ENCODE peak calls at places on chromosomes 5 and 9, in ten cellular contexts. P is retinal pigment epithelial cell; G is AG04450; E is dorsolateral prefrontal cortex; O is psoas muscle; W is neuronal stem cell; A is upper lobe of left lung; X is adipocyte; V is endodermal cell; K is CD4-positive, CD25-positive, alpha-beta regulatory T cell. Q is an unnamed sample.

GRCh38 chr9:5631021-5631420 is 2.1 kb downstream of the RIC1 start:
- DNase-seq in P (no peak), G (no peak), E (no peak), O (no peak), W (no peak), A (no peak), X (peak; percentile 33), V (no peak), K (no peak), Q (no peak)

GRCh38 chr5:52544738-52545137 is 243.0 kb upstream of the ITGA1 start:
- DNase-seq in P (no peak), G (no peak), E (no peak), O (no peak), W (no peak), A (no peak), X (no peak), V (no peak), K (no peak), Q (no peak)

GRCh38 chr9:37343724-37344123 is 78.8 kb upstream of the GRHPR start:
- DNase-seq in P (no peak), G (no peak), E (no peak), O (no peak), W (no peak), A (no peak), X (no peak), V (no peak), K (no peak), Q (no peak)

GRCh38 chr9:128484686-128485413 is 19.7 kb upstream of the GLE1 start:
- DNase-seq in P (no peak), G (no peak), E (no peak), O (no peak), W (no peak), A (peak; percentile 52), X (no peak), V (no peak), K (no peak), Q (no peak)

GRCh38 chr5:168893231-168893630 is 314.1 kb upstream of the PANK3 start:
- DNase-seq in P (no peak), G (no peak), E (no peak), O (no peak), W (no peak), A (no peak), X (no peak), V (no peak), K (no peak), Q (peak; percentile 34)

GRCh38 chr5:172509405-172509781 is 55.1 kb upstream of the SH3PXD2B start:
- DNase-seq in P (no peak), G (no peak), E (no peak), O (no peak), W (no peak), A (no peak), X (no peak), V (peak; percentile 55), K (no peak), Q (peak; percentile 0)

GRCh38 chr5:173472784-173473278 is 143.6 kb downstream of the BOD1 start:
- DNase-seq in P (peak; percentile 49), G (no peak), E (no peak), O (peak; percentile 37), W (no peak), A (no peak), X (peak; percentile 78), V (no peak), K (no peak), Q (no peak)

GRCh38 chr9:113957778-113958430 is 81.8 kb downstream of the ZNF618 start:
- DNase-seq in P (peak; percentile 80), G (peak; percentile 60), E (no peak), O (no peak), W (no peak), A (no peak), X (peak; percentile 89), V (peak; percentile 34), K (no peak), Q (no peak)

GRCh38 chr5:148820778-148821395 is 5.5 kb upstream of the ADRB2 start:
- DNase-seq in P (no peak), G (no peak), E (no peak), O (no peak), W (peak; percentile 14), A (no peak), X (peak; percentile 64), V (peak; percentile 72), K (peak; percentile 52), Q (no peak)

GRCh38 chr5:158991391-158991790 is 108.3 kb downstream of the EBF1 start:
- DNase-seq in P (no peak), G (no peak), E (no peak), O (no peak), W (no peak), A (no peak), X (peak; percentile 59), V (no peak), K (no peak), Q (no peak)
- H3K4me3 ChIP-seq in P (no peak overlapping the region), G (no peak overlapping the region), E (no peak overlapping the region), O (no peak overlapping the region), W (no peak overlapping the region), A (no peak overlapping the region), X (peak overlapping the region; percentile 48), V (no peak overlapping the region), K (no peak overlapping the region), Q (no peak overlapping the region)

GRCh38 chr5:159844725-159845124 is 71.6 kb upstream of the ADRA1B start:
- DNase-seq in P (no peak), G (no peak), E (no peak), O (no peak), W (no peak), A (no peak), X (no peak), V (no peak), K (no peak), Q (no peak)

GRCh38 chr5:159850192-159850573 is 66.1 kb upstream of the ADRA1B start:
- DNase-seq in P (no peak), G (peak; percentile 29), E (no peak), O (peak; percentile 77), W (no peak), A (no peak), X (peak; percentile 20), V (no peak), K (no peak), Q (no peak)

GRCh38 chr5:159851053-159851452 is 65.2 kb upstream of the ADRA1B start:
- DNase-seq in P (no peak), G (no peak), E (no peak), O (no peak), W (no peak), A (no peak), X (no peak), V (no peak), K (no peak), Q (no peak)

GRCh38 chr5:159854916-159855315 is 61.4 kb upstream of the ADRA1B start:
- DNase-seq in P (no peak), G (no peak), E (no peak), O (peak; percentile 18), W (no peak), A (no peak), X (peak; percentile 27), V (no peak), K (no peak), Q (no peak)

DNA sequence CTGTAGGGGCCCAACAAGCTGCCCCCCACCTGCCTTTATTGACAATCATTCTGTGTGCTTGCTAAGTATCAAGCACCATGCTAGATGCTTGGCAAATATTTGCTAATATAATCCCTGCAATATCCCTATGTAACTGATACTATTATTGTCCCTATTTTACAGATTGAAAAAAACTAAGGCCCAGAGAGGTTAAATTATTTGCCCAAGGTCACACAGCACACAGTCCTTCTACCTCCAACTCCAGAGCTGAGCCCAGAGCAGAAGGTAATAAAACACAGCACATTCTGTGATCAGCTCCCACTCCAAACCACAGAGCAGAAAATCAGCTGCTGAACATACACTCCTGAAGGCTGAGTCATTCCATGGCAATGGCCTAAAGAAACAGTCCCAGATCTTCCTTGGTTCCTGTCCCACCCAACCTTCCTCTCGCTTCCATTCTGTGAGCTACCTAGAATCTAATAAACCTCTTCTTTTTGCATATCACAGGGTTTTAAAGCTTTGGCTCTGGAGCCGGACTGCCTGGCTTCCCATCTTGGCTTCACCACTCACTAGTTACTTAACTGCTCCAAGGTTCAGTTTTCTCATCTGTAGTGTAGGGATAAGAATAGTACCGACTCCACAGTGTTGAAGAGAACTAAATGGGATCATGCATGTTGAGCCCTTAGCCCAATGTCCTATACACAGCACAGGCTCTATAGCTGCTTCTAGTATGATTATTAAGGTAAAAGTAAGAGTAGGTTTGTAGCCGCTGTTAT is 66.7 kb upstream of the ADRA1B start:
- DNase-seq in P (no peak), G (peak; percentile 45), E (no peak), O (no peak), W (no peak), A (no peak), X (peak; percentile 67), V (no peak), K (no peak), Q (no peak)
- H3K4me3 ChIP-seq in P (no peak overlapping the region), G (no peak overlapping the region), E (no peak overlapping the region), O (no peak overlapping the region), W (no peak overlapping the region), A (no peak overlapping the region), X (no peak overlapping the region), V (no peak overlapping the region), K (no peak overlapping the region), Q (no peak overlapping the region)

DNA sequence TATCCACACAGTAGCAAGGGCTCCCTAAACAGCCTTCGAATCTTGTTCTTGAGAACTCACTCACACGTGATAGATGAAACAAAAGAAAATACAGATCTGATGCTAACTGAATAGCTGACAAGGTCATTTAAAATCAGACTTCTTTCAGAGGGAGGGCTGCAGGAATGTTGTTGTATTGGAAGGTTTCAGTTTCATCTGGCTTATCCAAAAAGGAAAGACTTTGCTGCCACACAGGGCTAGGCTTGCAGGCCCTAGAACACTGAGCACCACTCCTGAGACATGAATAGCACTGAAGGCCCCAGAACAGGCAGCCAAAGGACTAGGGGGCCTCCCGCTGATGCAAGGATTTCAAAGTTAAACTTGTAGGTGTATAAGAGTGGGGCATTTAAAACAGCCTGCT is 3.1 kb downstream of the CD180 start:
- DNase-seq in P (no peak), G (no peak), E (no peak), O (no peak), W (no peak), A (no peak), X (peak; percentile 37), V (no peak), K (no peak), Q (no peak)
- H3K4me3 ChIP-seq in P (no peak overlapping the region), G (no peak overlapping the region), E (no peak overlapping the region), O (no peak overlapping the region), W (no peak overlapping the region), A (no peak overlapping the region), X (no peak overlapping the region), V (no peak overlapping the region), K (no peak overlapping the region), Q (no peak overlapping the region)

GRCh38 chr9:137068539-137069507 is 1.5 kb downstream of the SAPCD2 start:
- DNase-seq in P (no peak), G (no peak), E (no peak), O (peak; percentile 11), W (no peak), A (peak; percentile 46), X (no peak), V (no peak), K (no peak), Q (no peak)
- H3K4me3 ChIP-seq in P (peak overlapping the region; percentile 37), G (peak overlapping the region; percentile 27), E (no peak overlapping the region), O (no peak overlapping the region), W (peak overlapping the region; percentile 87), A (peak overlapping the region; percentile 56), X (no peak overlapping the region), V (peak overlapping the region; percentile 76), K (no peak overlapping the region), Q (peak overlapping the region; percentile 62)

GRCh38 chr5:60477849-60478248 is 222.1 kb downstream of the DEPDC1B start:
- DNase-seq in P (no peak), G (no peak), E (no peak), O (no peak), W (no peak), A (no peak), X (no peak), V (no peak), K (no peak), Q (no peak)
- H3K4me3 ChIP-seq in P (no peak overlapping the region), G (no peak overlapping the region), E (no peak overlapping the region), O (no peak overlapping the region), W (no peak overlapping the region), A (no peak overlapping the region), X (no peak overlapping the region), V (no peak overlapping the region), K (no peak overlapping the region), Q (no peak overlapping the region)